ENCODE peak calls at places on chromosome 14, in eight cellular contexts. A is IMR-90, T is uterus, H is Peyer's patch, X is upper lobe of left lung, G is stomach, E is thyroid gland, O is HCT116. C is an unnamed sample.

GRCh38 chr14:87152701-87153100 is 840.3 kb downstream of the GALC start:
- DNase-seq in A (no peak), T (no peak), H (no peak), X (no peak), G (no peak), E (no peak), O (no peak), C (no peak)

GRCh38 chr14:79051711-79052094 is 881.5 kb downstream of the NRXN3 start:
- DNase-seq in A (no peak), T (no peak), H (no peak), X (no peak), G (no peak), E (no peak), O (no peak), C (no peak)

GRCh38 chr14:23364604-23365352 is at the start of gene EFS:
- DNase-seq in A (peak; percentile 18), T (peak; percentile 49), H (no peak), X (no peak), G (no peak), E (no peak), O (no peak), C (peak; percentile 28)

GRCh38 chr14:54189358-54190354 is 207.2 kb upstream of the CDKN3 start:
- DNase-seq in A (peak; percentile 83), T (no peak), H (no peak), X (peak; percentile 39), G (no peak), E (no peak), O (peak; percentile 59), C (no peak)

GRCh38 chr14:105914738-105915385 is 388.5 kb downstream of the TMEM121 start:
- DNase-seq in A (no peak), T (no peak), H (peak; percentile 29), X (no peak), G (no peak), E (no peak), O (no peak), C (no peak)

GRCh38 chr14:61517861-61518802 is 177.2 kb upstream of the HIF1A start:
- DNase-seq in A (no peak), T (no peak), H (peak; percentile 74), X (no peak), G (peak; percentile 69), E (no peak), O (no peak), C (peak; percentile 60)

GRCh38 chr14:25298238-25298637 is 248.3 kb upstream of the STXBP6 start:
- DNase-seq in A (no peak), T (no peak), H (no peak), X (no peak), G (no peak), E (no peak), O (no peak), C (no peak)

GRCh38 chr14:71403673-71404072 is 496.4 kb downstream of the PCNX1 start:
- DNase-seq in A (peak; percentile 44), T (no peak), H (no peak), X (no peak), G (no peak), E (no peak), O (peak; percentile 2), C (no peak)

GRCh38 chr14:88385212-88386101 is at the start of gene SPATA7:
- DNase-seq in A (peak; percentile 89), T (peak; percentile 92), H (peak; percentile 92), X (peak; percentile 98), G (peak; percentile 94), E (peak; percentile 97), O (peak; percentile 73), C (peak; percentile 95)

GRCh38 chr14:43640718-43641267 is 866.3 kb downstream of the FSCB start:
- DNase-seq in A (no peak), T (no peak), H (no peak), X (no peak), G (peak; percentile 52), E (no peak), O (no peak), C (no peak)

GRCh38 chr14:30610719-30611388 is 11.3 kb upstream of the SCFD1 start:
- DNase-seq in A (peak; percentile 81), T (peak; percentile 35), H (no peak), X (peak; percentile 72), G (peak; percentile 60), E (peak; percentile 45), O (peak; percentile 36), C (peak; percentile 55)

GRCh38 chr14:90398841-90399540 is 2.2 kb downstream of the CALM1 start:
- DNase-seq in A (no peak), T (no peak), H (no peak), X (no peak), G (no peak), E (no peak), O (no peak), C (no peak)

GRCh38 chr14:90396342-90397339 is at the start of gene CALM1:
- DNase-seq in A (peak; percentile 93), T (peak; percentile 92), H (peak; percentile 97), X (peak; percentile 89), G (peak; percentile 96), E (peak; percentile 90), O (peak; percentile 89), C (peak; percentile 91)

GRCh38 chr14:90399541-90400444 is 3.0 kb downstream of the CALM1 start:
- DNase-seq in A (peak; percentile 88), T (peak; percentile 91), H (peak; percentile 86), X (peak; percentile 96), G (peak; percentile 93), E (peak; percentile 94), O (peak; percentile 81), C (peak; percentile 95)

GRCh38 chr14:90397401-90398314 is 829 bp downstream of the CALM1 start:
- DNase-seq in A (peak; percentile 24), T (peak; percentile 50), H (peak; percentile 81), X (peak; percentile 72), G (peak; percentile 51), E (peak; percentile 47), O (no peak), C (no peak)

GRCh38 chr14:90398315-90398811 is 1.5 kb downstream of the CALM1 start:
- DNase-seq in A (no peak), T (peak; percentile 47), H (peak; percentile 73), X (peak; percentile 59), G (peak; percentile 44), E (peak; percentile 31), O (no peak), C (no peak)
- H3K27ac ChIP-seq in A (peak overlapping the region; percentile 62), T (peak overlapping the region; percentile 95), H (peak overlapping the region; percentile 96), X (peak overlapping the region; percentile 86), G (peak overlapping the region; percentile 98), E (peak overlapping the region; percentile 75), O (peak overlapping the region; percentile 83), C (peak overlapping the region; percentile 81)

GRCh38 chr14:100706860-100707259 is 19.8 kb upstream of the DLK1 start:
- DNase-seq in A (no peak), T (no peak), H (no peak), X (no peak), G (no peak), E (no peak), O (no peak), C (no peak)
- H3K4me3 ChIP-seq in A (no peak overlapping the region), T (no peak overlapping the region), H (no peak overlapping the region), X (no peak overlapping the region), G (no peak overlapping the region), E (no peak overlapping the region), O (no peak overlapping the region), C (no peak overlapping the region)

GRCh38 chr14:64238049-64238448 is 56.1 kb downstream of the ESR2 start:
- DNase-seq in A (no peak), T (no peak), H (no peak), X (no peak), G (no peak), E (no peak), O (no peak), C (no peak)

GRCh38 chr14:64232944-64233343 is 61.2 kb downstream of the ESR2 start:
- DNase-seq in A (no peak), T (no peak), H (no peak), X (no peak), G (no peak), E (no peak), O (no peak), C (no peak)

GRCh38 chr14:64233791-64234190 is 60.4 kb downstream of the ESR2 start:
- DNase-seq in A (peak; percentile 10), T (no peak), H (no peak), X (no peak), G (no peak), E (no peak), O (no peak), C (no peak)

GRCh38 chr14:64234877-64235651 is 59.1 kb downstream of the ESR2 start:
- DNase-seq in A (peak; percentile 14), T (no peak), H (no peak), X (no peak), G (no peak), E (no peak), O (no peak), C (no peak)

DNA sequence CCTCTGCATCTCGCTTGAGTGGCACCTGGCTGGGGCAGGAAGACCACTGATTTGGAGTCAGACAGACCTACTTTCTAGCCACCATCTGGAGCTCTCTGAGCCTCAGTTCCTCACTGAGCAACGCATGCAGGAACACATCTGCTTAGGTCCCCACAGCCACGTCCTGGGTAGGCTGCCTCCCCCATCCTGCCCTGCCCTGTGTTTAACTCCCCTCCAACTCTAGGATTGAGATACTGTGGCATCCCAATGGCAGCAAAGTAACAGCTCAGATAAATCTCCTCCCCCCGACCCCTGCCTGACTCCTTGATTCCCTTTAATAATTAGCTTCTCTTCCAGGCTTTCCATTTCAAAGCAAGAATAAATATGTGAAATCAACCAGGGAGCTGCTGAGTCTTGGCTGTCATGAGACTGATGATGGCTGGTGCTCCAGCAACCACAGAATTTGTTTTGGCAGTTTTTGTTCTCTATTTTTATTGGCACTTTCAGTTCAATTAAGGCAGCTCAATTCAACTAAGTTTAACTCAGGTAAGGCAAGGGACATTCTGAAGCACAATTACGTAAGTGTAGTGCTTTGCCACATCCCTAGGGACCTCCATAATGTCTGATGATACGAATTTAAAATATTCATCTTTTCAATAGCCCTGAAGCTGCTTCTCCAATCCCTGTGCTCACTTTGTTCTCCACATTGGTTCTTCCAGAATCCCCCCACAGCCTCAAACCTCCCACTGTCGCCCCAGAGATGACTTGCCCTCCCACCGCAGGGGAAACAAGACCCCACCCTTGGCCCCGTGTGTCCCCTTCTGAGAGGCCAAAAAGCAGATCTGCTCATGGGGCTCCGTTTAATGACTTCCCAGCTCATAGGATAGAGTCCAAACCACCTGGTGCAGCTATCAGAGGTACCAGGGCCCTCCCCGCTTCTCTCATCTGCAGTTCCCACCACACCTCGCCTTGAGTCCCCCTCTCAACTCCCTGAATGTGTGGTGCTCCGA is 58.2 kb downstream of the ESR2 start:
- DNase-seq in A (no peak), T (no peak), H (no peak), X (no peak), G (no peak), E (no peak), O (no peak), C (no peak)
- TF ChIP-seq POLR2A in A (no peak), T (no peak), H (no peak), X (no peak), G (no peak), E (no peak), O (no peak), C (no peak)

DNA sequence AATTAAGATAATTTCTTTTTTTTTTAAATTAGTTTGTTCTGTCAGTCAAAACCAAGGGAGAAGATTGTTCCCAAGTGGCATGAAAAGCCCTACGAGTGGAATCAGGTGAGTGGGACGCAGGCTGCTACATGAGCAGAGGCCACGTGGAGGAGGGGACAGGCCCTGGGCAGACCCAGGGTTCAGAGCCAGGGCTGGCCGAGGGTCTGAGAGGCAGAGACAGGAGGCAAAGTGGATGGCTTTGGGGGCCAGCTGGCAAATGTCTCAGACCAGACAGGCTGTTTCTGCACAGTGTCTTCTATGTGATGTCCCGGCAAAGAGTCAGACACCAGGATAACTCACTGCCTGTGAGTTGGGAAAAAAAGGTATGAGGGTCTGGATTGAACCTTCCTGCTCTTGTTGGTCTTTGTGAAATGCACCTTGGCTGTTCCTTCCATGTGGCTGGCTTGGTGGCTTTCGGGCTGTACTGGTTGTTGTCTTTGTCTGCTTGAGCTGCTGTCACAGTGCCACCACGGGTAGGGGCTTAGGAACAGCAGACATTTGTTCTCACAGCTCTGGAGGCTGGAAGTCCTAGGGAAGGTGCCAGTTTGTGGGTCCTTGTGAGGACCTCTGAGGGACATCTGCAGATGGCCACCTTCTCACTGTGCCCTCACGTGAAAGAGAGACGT is 35.8 kb upstream of the ASPG start:
- DNase-seq in A (no peak), T (no peak), H (no peak), X (no peak), G (no peak), E (peak; percentile 92), O (no peak), C (no peak)
- H3K27ac ChIP-seq in A (no peak overlapping the region), T (no peak overlapping the region), H (no peak overlapping the region), X (no peak overlapping the region), G (peak overlapping the region; percentile 10), E (peak overlapping the region; percentile 96), O (no peak overlapping the region), C (no peak overlapping the region)

C was measured in prostate gland.